ENCODE peak calls at places on chromosomes 4 and X, in ten cellular contexts. M is activated CD4-positive, alpha-beta T cell treated with anti-CD3 and anti-CD28 coated beads for 36 hours; G is AG09319; N is Calu3; B is AG04449; S is AG09309; P is sciatic nerve; R is cardiac fibroblast; H is testis; Y is transverse colon. E is an unnamed sample.

GRCh38 chr4:55172694-55173287 is 47.4 kb upstream of the KDR start:
- DNase-seq in M (no peak), G (no peak), N (peak; percentile 24), B (no peak), S (no peak), P (no peak), R (peak; percentile 89), H (no peak), Y (no peak), E (no peak)

GRCh38 chr4:186264660-186265059 is 1.3 kb upstream of the F11 start:
- DNase-seq in M (no peak), G (no peak), N (no peak), B (no peak), S (no peak), P (no peak), R (no peak), H (no peak), Y (no peak), E (no peak)

GRCh38 chr4:95215991-95216605 is 332.7 kb downstream of the UNC5C start:
- DNase-seq in M (no peak), G (no peak), N (no peak), B (no peak), S (no peak), P (no peak), R (no peak), H (no peak), Y (no peak), E (no peak)

GRCh38 chrX:16160729-16161128 is 6.6 kb upstream of the MAGEB17 start:
- DNase-seq in M (no peak), G (no peak), N (peak; percentile 12), B (peak; percentile 49), S (peak; percentile 46), P (no peak), R (peak; percentile 40), H (no peak), Y (no peak), E (no peak)

GRCh38 chr4:44145868-44146267 is 302.7 kb downstream of the KCTD8 start:
- DNase-seq in M (no peak), G (no peak), N (no peak), B (no peak), S (no peak), P (no peak), R (peak; percentile 0), H (no peak), Y (no peak), E (no peak)

GRCh38 chr4:81215219-81215892 is at the start of gene PRKG2:
- DNase-seq in M (peak; percentile 7), G (no peak), N (no peak), B (no peak), S (no peak), P (no peak), R (peak; percentile 75), H (peak; percentile 19), Y (peak; percentile 35), E (no peak)

GRCh38 chr4:165754664-165755063 is 118.4 kb upstream of the TLL1 start:
- DNase-seq in M (no peak), G (no peak), N (no peak), B (no peak), S (no peak), P (no peak), R (no peak), H (no peak), Y (no peak), E (no peak)

GRCh38 chr4:123616970-123617392 is 220.4 kb downstream of the SPRY1 start:
- DNase-seq in M (peak; percentile 51), G (peak; percentile 23), N (no peak), B (no peak), S (peak; percentile 35), P (peak; percentile 67), R (peak; percentile 92), H (peak; percentile 48), Y (peak; percentile 46), E (no peak)

GRCh38 chrX:113644426-113644825 is 803.8 kb upstream of the AMOT start:
- DNase-seq in M (no peak), G (no peak), N (no peak), B (peak; percentile 21), S (no peak), P (no peak), R (no peak), H (no peak), Y (no peak), E (no peak)

GRCh38 chr4:186878203-186878800 is 154.6 kb upstream of the FAT1 start:
- DNase-seq in M (no peak), G (no peak), N (no peak), B (no peak), S (peak; percentile 48), P (no peak), R (no peak), H (no peak), Y (no peak), E (no peak)

GRCh38 chr4:6199344-6199921 is 916 bp downstream of the JAKMIP1 start:
- DNase-seq in M (peak; percentile 31), G (no peak), N (no peak), B (no peak), S (no peak), P (peak; percentile 45), R (no peak), H (no peak), Y (no peak), E (no peak)

GRCh38 chr4:111991163-111991562 is 154.1 kb upstream of the FAM241A start:
- DNase-seq in M (no peak), G (no peak), N (no peak), B (no peak), S (no peak), P (no peak), R (no peak), H (no peak), Y (no peak), E (no peak)

GRCh38 chr4:26076000-26076587 is 162.1 kb downstream of the SMIM20 start:
- DNase-seq in M (peak; percentile 78), G (no peak), N (no peak), B (no peak), S (no peak), P (no peak), R (peak; percentile 28), H (no peak), Y (no peak), E (no peak)

GRCh38 chr4:56840559-56840958 is 19.1 kb upstream of the SPINK2 start:
- DNase-seq in M (no peak), G (no peak), N (no peak), B (no peak), S (no peak), P (no peak), R (no peak), H (no peak), Y (no peak), E (no peak)

GRCh38 chrX:22296871-22297270 is 24.2 kb downstream of the CBLL2 start:
- DNase-seq in M (no peak), G (peak; percentile 42), N (no peak), B (no peak), S (no peak), P (no peak), R (no peak), H (no peak), Y (no peak), E (no peak)

GRCh38 chrX:103734125-103734760 is 23.5 kb downstream of the TMEM31 start:
- DNase-seq in M (peak; percentile 25), G (no peak), N (no peak), B (no peak), S (no peak), P (no peak), R (peak; percentile 68), H (no peak), Y (no peak), E (no peak)

GRCh38 chrX:123859828-123860505 is at the start of gene XIAP:
- DNase-seq in M (peak; percentile 79), G (peak; percentile 72), N (peak; percentile 90), B (no peak), S (peak; percentile 44), P (peak; percentile 86), R (peak; percentile 94), H (peak; percentile 77), Y (peak; percentile 86), E (peak; percentile 94)

GRCh38 chr4:26372076-26372475 is 51.3 kb downstream of the RBPJ start:
- DNase-seq in M (no peak), G (no peak), N (no peak), B (no peak), S (no peak), P (no peak), R (no peak), H (no peak), Y (no peak), E (no peak)

GRCh38 chrX:74063426-74064155 is 240.4 kb upstream of the ZCCHC13 start:
- DNase-seq in M (no peak), G (no peak), N (no peak), B (no peak), S (no peak), P (no peak), R (no peak), H (no peak), Y (no peak), E (no peak)

GRCh38 chrX:119503484-119503861 is 35.2 kb downstream of the SLC25A5 start:
- DNase-seq in M (no peak), G (peak; percentile 69), N (peak; percentile 80), B (peak; percentile 40), S (peak; percentile 49), P (no peak), R (peak; percentile 91), H (no peak), Y (peak; percentile 47), E (peak; percentile 80)

GRCh38 chrX:48709522-48710117 is 13.1 kb downstream of the SUV39H1 start:
- DNase-seq in M (no peak), G (no peak), N (no peak), B (no peak), S (no peak), P (no peak), R (no peak), H (no peak), Y (no peak), E (no peak)

GRCh38 chr4:168864831-168865541 is 145.1 kb downstream of the CBR4 start:
- DNase-seq in M (no peak), G (no peak), N (no peak), B (peak; percentile 59), S (no peak), P (no peak), R (peak; percentile 66), H (no peak), Y (no peak), E (no peak)

GRCh38 chrX:72125331-72126047 is 6.2 kb downstream of the RTL5 start:
- DNase-seq in M (no peak), G (no peak), N (no peak), B (no peak), S (no peak), P (no peak), R (no peak), H (no peak), Y (no peak), E (peak; percentile 59)

GRCh38 chr4:88535090-88535755 is 11.6 kb upstream of the PYURF start:
- DNase-seq in M (peak; percentile 44), G (no peak), N (no peak), B (no peak), S (no peak), P (no peak), R (no peak), H (no peak), Y (no peak), E (no peak)

GRCh38 chr4:30790998-30791397 is 70.8 kb downstream of the PCDH7 start:
- DNase-seq in M (no peak), G (no peak), N (no peak), B (no peak), S (no peak), P (no peak), R (no peak), H (peak; percentile 42), Y (no peak), E (no peak)

GRCh38 chr4:656651-657337 is 17.3 kb downstream of the ATP5ME start:
- DNase-seq in M (no peak), G (no peak), N (no peak), B (no peak), S (no peak), P (no peak), R (no peak), H (no peak), Y (no peak), E (no peak)

GRCh38 chrX:120001787-120002186 is 58.2 kb upstream of the NKAP start:
- DNase-seq in M (no peak), G (no peak), N (no peak), B (no peak), S (no peak), P (no peak), R (no peak), H (no peak), Y (no peak), E (no peak)

GRCh38 chr4:71261633-71262121 is 77.1 kb upstream of the SLC4A4 start:
- DNase-seq in M (peak; percentile 29), G (no peak), N (no peak), B (no peak), S (no peak), P (no peak), R (no peak), H (no peak), Y (no peak), E (no peak)

E was measured in mesenteric fat pad.